ENCODE peak calls at places on chromosomes 5 and 9, in eight cellular contexts. I, O, T, M, X, R, N and L are unnamed samples.

GRCh38 chr5:157271740-157272271 is 5.9 kb downstream of the CYFIP2 start:
- DNase-seq in N (no peak), O (no peak), M (no peak), X (no peak), T (no peak), I (peak), R (peak), L (no peak)

GRCh38 chr9:37760416-37761165 is 7.0 kb downstream of the TRMT10B start:
- DNase-seq in O (no peak), X (no peak), T (no peak), R (no peak), I (no peak), M (no peak), N (no peak), L (no peak)

GRCh38 chr5:50751064-50751657 is 84.7 kb downstream of the PARP8 start:
- DNase-seq in R (peak), T (peak), I (peak), O (peak), X (peak), M (no peak), N (peak), L (no peak)

GRCh38 chr9:124659099-124659659 is 111.9 kb downstream of the NR6A1 start:
- DNase-seq in R (peak), M (peak), N (peak), T (peak), I (peak), O (no peak), X (peak), L (peak)

GRCh38 chr9:105297442-105298097 is 53.1 kb downstream of the SLC44A1 start:
- DNase-seq in T (no peak), O (no peak), M (no peak), I (no peak), N (no peak), X (no peak), R (no peak), L (no peak)

GRCh38 chr9:135077497-135078200 is 9.8 kb upstream of the OLFM1 start:
- DNase-seq in X (peak), I (peak), N (no peak), M (peak), O (no peak), R (no peak), T (peak), L (peak)

GRCh38 chr5:53877243-53877642 is 316.8 kb downstream of the NDUFS4 start:
- DNase-seq in N (no peak), T (no peak), O (no peak), I (no peak), M (no peak), R (no peak), X (no peak), L (no peak)

GRCh38 chr5:61023131-61023530 is 78.1 kb downstream of the NDUFAF2 start:
- DNase-seq in X (no peak), M (no peak), T (no peak), I (no peak), R (no peak), O (no peak), N (no peak), L (no peak)

GRCh38 chr9:93813687-93814560 is 141.2 kb downstream of the BARX1 start:
- DNase-seq in T (no peak), I (no peak), O (no peak), N (peak), M (no peak), R (no peak), X (no peak), L (no peak)

GRCh38 chr5:154199263-154199662 is 8.7 kb downstream of the GALNT10 start:
- DNase-seq in R (no peak), M (no peak), N (no peak), O (no peak), X (peak), T (peak), I (no peak), L (no peak)

GRCh38 chr5:1447772-1448361 is 2.6 kb upstream of the SLC6A3 start:
- DNase-seq in R (no peak), T (no peak), O (no peak), M (no peak), I (no peak), N (no peak), X (no peak), L (no peak)

GRCh38 chr9:106798021-106798799 is 64.8 kb upstream of the ZNF462 start:
- DNase-seq in N (no peak), X (no peak), T (no peak), M (no peak), O (no peak), I (no peak), R (no peak), L (no peak)

GRCh38 chr9:99192786-99193465 is 28.8 kb downstream of the ALG2 start:
- DNase-seq in T (no peak), R (no peak), I (peak), N (no peak), M (no peak), X (no peak), O (no peak), L (no peak)

GRCh38 chr5:82332889-82333619 is 54.9 kb upstream of the RPS23 start:
- DNase-seq in M (no peak), R (no peak), I (no peak), N (no peak), T (no peak), X (no peak), O (no peak), L (no peak)

DNA sequence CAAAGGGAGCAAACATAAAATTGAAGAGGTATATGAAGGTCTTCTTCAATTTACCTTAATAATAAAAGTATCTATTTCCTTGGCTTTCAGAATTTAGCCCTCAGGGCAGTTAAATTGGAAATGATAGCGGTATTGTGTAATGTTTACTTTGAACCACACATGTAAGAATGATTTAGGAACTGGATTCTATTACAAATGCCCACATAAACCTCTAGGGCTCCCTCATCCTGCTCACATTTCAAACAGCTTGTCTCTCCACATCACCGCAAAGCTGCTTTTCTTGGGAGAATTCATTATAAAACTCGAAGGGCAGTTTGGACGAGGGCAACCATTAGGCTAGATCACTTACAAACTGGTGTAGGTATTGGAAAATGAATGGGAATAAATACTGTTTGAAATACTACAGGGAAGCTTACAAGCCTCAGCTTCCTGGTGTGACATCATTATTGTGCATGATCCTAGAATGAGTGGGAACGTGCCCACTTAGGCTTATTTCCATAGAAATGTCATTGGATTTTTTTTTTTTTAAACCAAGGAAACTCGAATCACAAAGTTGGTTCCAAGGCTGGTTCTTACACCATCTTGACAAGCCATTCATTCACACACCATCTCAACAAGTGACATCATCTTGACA is 47.3 kb downstream of the MTRR start:
- DNase-seq in N (no peak), O (no peak), X (no peak), I (no peak), R (no peak), T (no peak), M (no peak), L (no peak)
- TF ChIP-seq CTCF in N (no peak), O (no peak), X (no peak), I (no peak), R (no peak), T (no peak), M (no peak), L (no peak)

GRCh38 chr5:147534172-147534951 is 24.5 kb upstream of the DPYSL3 start:
- DNase-seq in R (no peak), I (no peak), O (no peak), T (no peak), M (no peak), N (no peak), X (no peak), L (no peak)
- TF ChIP-seq MAX in R (no peak), I (no peak), O (no peak), T (no peak), M (no peak), N (peak), X (no peak), L (no peak)

DNA sequence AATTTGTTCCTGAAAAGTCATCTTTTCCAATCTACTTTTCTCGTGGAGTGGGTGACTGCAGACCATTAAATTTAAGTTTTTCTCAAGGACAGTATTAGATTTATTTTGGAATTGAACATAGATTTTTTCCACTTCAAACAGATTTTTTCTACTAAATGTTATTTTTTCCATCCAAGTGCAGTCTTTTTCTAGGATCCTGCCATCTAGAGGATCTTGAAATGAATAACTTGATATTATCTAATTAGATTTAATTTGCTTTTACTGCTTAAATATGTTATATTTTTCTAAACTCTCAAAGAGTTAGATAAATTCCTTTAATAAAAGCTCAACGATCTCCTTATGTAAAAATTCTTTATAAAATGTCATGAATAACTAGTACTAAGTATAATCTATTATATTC is 136.9 kb upstream of the PRR16 start:
- DNase-seq in X (no peak), T (no peak), R (no peak), N (no peak), M (no peak), I (no peak), O (no peak), L (peak)
- TF ChIP-seq CTCF in X (no peak), T (no peak), R (no peak), N (peak), M (no peak), I (no peak), O (no peak), L (no peak)

GRCh38 chr9:87181670-87182069 is 234.4 kb upstream of the GAS1 start:
- DNase-seq in T (no peak), O (no peak), I (no peak), M (no peak), X (no peak), N (no peak), R (peak), L (no peak)
- TF ChIP-seq MAX in T (no peak), O (no peak), I (no peak), M (no peak), X (no peak), N (no peak), R (no peak), L (no peak)

GRCh38 chr9:111412280-111412679 is 71.9 kb downstream of the ECPAS start:
- DNase-seq in I (no peak), R (no peak), T (no peak), X (no peak), O (no peak), M (no peak), N (no peak), L (no peak)
- TF ChIP-seq CTCF in I (no peak), R (no peak), T (no peak), X (no peak), O (no peak), M (no peak), N (no peak), L (no peak)

GRCh38 chr5:96835727-96836126 is 28.0 kb upstream of the ERAP1 start:
- DNase-seq in R (no peak), I (no peak), X (no peak), O (no peak), N (no peak), T (no peak), M (no peak), L (no peak)
- TF ChIP-seq MAX in R (no peak), I (no peak), X (no peak), O (no peak), N (no peak), T (no peak), M (no peak), L (no peak)

GRCh38 chr5:88818296-88818695 is 64.7 kb downstream of the MEF2C start:
- DNase-seq in I (no peak), N (no peak), R (no peak), O (no peak), X (no peak), T (no peak), M (no peak), L (no peak)

GRCh38 chr5:88820581-88820980 is 62.4 kb downstream of the MEF2C start:
- DNase-seq in O (no peak), M (no peak), R (no peak), T (no peak), I (no peak), X (no peak), N (no peak), L (no peak)

GRCh38 chr5:88819332-88819999 is 63.5 kb downstream of the MEF2C start:
- DNase-seq in T (no peak), I (no peak), R (no peak), M (no peak), N (no peak), X (no peak), O (no peak), L (no peak)

GRCh38 chr5:88823201-88823600 is 59.8 kb downstream of the MEF2C start:
- DNase-seq in X (no peak), N (no peak), R (no peak), T (no peak), O (no peak), I (no peak), M (no peak), L (no peak)

GRCh38 chr5:88821161-88821560 is 61.8 kb downstream of the MEF2C start:
- DNase-seq in M (no peak), T (no peak), O (no peak), N (no peak), I (no peak), R (no peak), X (no peak), L (no peak)
- TF ChIP-seq CTCF in M (no peak), T (no peak), O (no peak), N (no peak), I (no peak), R (no peak), X (no peak), L (no peak)

GRCh38 chr5:169242849-169243186 is 58.1 kb downstream of the SLIT3 start:
- DNase-seq in I (no peak), N (no peak), O (no peak), R (no peak), X (no peak), T (no peak), M (no peak), L (no peak)
- TF ChIP-seq MAX in I (no peak), N (no peak), O (no peak), R (no peak), X (no peak), T (no peak), M (no peak), L (no peak)

GRCh38 chr9:131306397-131306997 is 17.0 kb downstream of the PLPP7 start:
- DNase-seq in M (no peak), N (no peak), T (no peak), X (no peak), I (no peak), R (no peak), O (no peak), L (no peak)
- TF ChIP-seq CTCF in M (no peak), N (no peak), T (no peak), X (no peak), I (no peak), R (no peak), O (no peak), L (no peak)

GRCh38 chr5:74631088-74631960 is 9.2 kb downstream of the ENC1 start:
- DNase-seq in X (no peak), R (peak), M (no peak), T (peak), O (no peak), I (peak), N (no peak), L (peak)

GRCh38 chr5:74634611-74635286 is 5.8 kb downstream of the ENC1 start:
- DNase-seq in N (no peak), T (no peak), X (no peak), M (no peak), O (no peak), I (no peak), R (no peak), L (no peak)

GRCh38 chr5:74633710-74634109 is 6.8 kb downstream of the ENC1 start:
- DNase-seq in M (no peak), T (no peak), I (no peak), R (no peak), N (no peak), X (no peak), O (no peak), L (no peak)

GRCh38 chr5:74630387-74631087 is 10.0 kb downstream of the ENC1 start:
- DNase-seq in X (no peak), T (peak), N (no peak), R (no peak), I (no peak), M (no peak), O (no peak), L (peak)

GRCh38 chr5:74632947-74633356 is 7.6 kb downstream of the ENC1 start:
- DNase-seq in I (no peak), T (no peak), N (no peak), R (no peak), X (no peak), O (peak), M (no peak), L (peak)
- TF ChIP-seq MAX in I (no peak), T (peak), N (no peak), R (no peak), X (no peak), O (no peak), M (no peak), L (peak)